ENCODE peak calls at places on chromosomes 6 and 20, in eight cellular contexts. T is NCI-H510A; W is progenitor cell of endocrine pancreas; P is stimulated activated CD4-positive, alpha-beta T cell treated with anti-CD3 and anti-CD28 coated beads, TNF-alpha, amount 100 ng/mL, for 1 hour; A is sciatic nerve; J is activated T-helper 1 cell treated with anti-CD3 and anti-CD28 coated beads, Interleukin-12 subunit alpha, Interleukin-12 subunit beta, Interleukin-2, Interleukin-4 antibody, amounts not matched to agents 30 ng/mL and 10 ng/mL and 1 ng/mL, durations not matched to agents 14 hours and 24 hours and 36 hours; Y is putamen; F is EH. S is an unnamed sample.

GRCh38 chr6:38508894-38509293 is 130.8 kb downstream of the BTBD9 start:
- DNase-seq in T (peak; percentile 39), W (no peak), P (no peak), A (no peak), J (no peak), Y (no peak), F (peak; percentile 26), S (peak; percentile 53)

GRCh38 chr20:23880426-23880825 is 878 bp upstream of the CST5 start:
- DNase-seq in T (no peak), W (no peak), P (no peak), A (no peak), J (no peak), Y (no peak), F (no peak), S (no peak)

GRCh38 chr6:87714093-87714809 is 12.2 kb upstream of the AKIRIN2 start:
- DNase-seq in T (no peak), W (no peak), P (no peak), A (no peak), J (no peak), Y (no peak), F (peak; percentile 83), S (peak; percentile 72)

GRCh38 chr20:2631228-2631627 is 21.2 kb upstream of the NOP56 start:
- DNase-seq in T (no peak), W (no peak), P (no peak), A (no peak), J (no peak), Y (no peak), F (peak; percentile 10), S (no peak)

GRCh38 chr20:362271-363254 is 15.7 kb downstream of the NRSN2 start:
- DNase-seq in T (peak; percentile 79), W (no peak), P (no peak), A (peak; percentile 86), J (no peak), Y (no peak), F (peak; percentile 89), S (peak; percentile 98)

GRCh38 chr6:134502614-134503541 is 185.0 kb upstream of the SGK1 start:
- DNase-seq in T (no peak), W (no peak), P (no peak), A (no peak), J (no peak), Y (no peak), F (no peak), S (no peak)

GRCh38 chr6:17928514-17929430 is 58.7 kb downstream of the KIF13A start:
- DNase-seq in T (no peak), W (no peak), P (no peak), A (no peak), J (no peak), Y (no peak), F (peak; percentile 72), S (peak; percentile 23)

GRCh38 chr6:132490024-132490423 is 22.9 kb downstream of the STX7 start:
- DNase-seq in T (no peak), W (no peak), P (no peak), A (no peak), J (no peak), Y (no peak), F (peak; percentile 71), S (no peak)

GRCh38 chr20:24506146-24506545 is 36.7 kb downstream of the SYNDIG1 start:
- DNase-seq in T (no peak), W (no peak), P (no peak), A (no peak), J (no peak), Y (no peak), F (no peak), S (no peak)

GRCh38 chr20:58851221-58851968 is 693 bp upstream of the GNAS-AS1 start:
- DNase-seq in T (no peak), W (no peak), P (no peak), A (no peak), J (no peak), Y (no peak), F (peak; percentile 20), S (no peak)

GRCh38 chr6:4359108-4359710 is 223.8 kb upstream of the ECI2 start:
- DNase-seq in T (no peak), W (no peak), P (no peak), A (no peak), J (no peak), Y (no peak), F (no peak), S (no peak)

GRCh38 chr20:4171538-4172116 is 156.3 kb upstream of the RNF24 start:
- DNase-seq in T (no peak), W (no peak), P (no peak), A (no peak), J (no peak), Y (no peak), F (peak; percentile 26), S (no peak)

GRCh38 chr6:54191460-54191859 is 80.2 kb downstream of the MLIP start:
- DNase-seq in T (no peak), W (no peak), P (no peak), A (no peak), J (no peak), Y (peak; percentile 22), F (peak; percentile 4), S (no peak)

GRCh38 chr20:1297486-1297885 is 31.4 kb downstream of the SNPH start:
- DNase-seq in T (no peak), W (no peak), P (no peak), A (no peak), J (no peak), Y (no peak), F (no peak), S (no peak)

GRCh38 chr20:9427977-9428607 is 86.3 kb upstream of the LAMP5 start:
- DNase-seq in T (no peak), W (no peak), P (no peak), A (no peak), J (no peak), Y (no peak), F (peak; percentile 68), S (no peak)

GRCh38 chr20:34705383-34706021 is 1.4 kb downstream of the TP53INP2 start:
- DNase-seq in T (no peak), W (no peak), P (no peak), A (peak; percentile 52), J (no peak), Y (no peak), F (peak; percentile 65), S (peak; percentile 35)

GRCh38 chr20:32325706-32326506 is 32.2 kb upstream of the ASXL1 start:
- DNase-seq in T (peak; percentile 72), W (no peak), P (no peak), A (no peak), J (no peak), Y (no peak), F (peak; percentile 90), S (peak; percentile 72)

GRCh38 chr6:25415274-25415673 is 136.1 kb downstream of the CARMIL1 start:
- DNase-seq in T (no peak), W (no peak), P (no peak), A (no peak), J (no peak), Y (no peak), F (no peak), S (no peak)

GRCh38 chr6:37688088-37688850 is 9.4 kb downstream of the MDGA1 start:
- DNase-seq in T (peak; percentile 64), W (no peak), P (no peak), A (no peak), J (no peak), Y (no peak), F (no peak), S (no peak)

GRCh38 chr20:44572551-44573500 is 9.6 kb upstream of the PKIG start:
- DNase-seq in T (no peak), W (no peak), P (no peak), A (no peak), J (no peak), Y (peak; percentile 72), F (peak; percentile 97), S (peak; percentile 78)

GRCh38 chr20:64254571-64255360 is 782 bp upstream of the PCMTD2 start:
- DNase-seq in T (no peak), W (no peak), P (no peak), A (peak; percentile 53), J (no peak), Y (no peak), F (no peak), S (no peak)

GRCh38 chr6:163707385-163708355 is 293.2 kb downstream of the QKI start:
- DNase-seq in T (no peak), W (no peak), P (no peak), A (no peak), J (no peak), Y (no peak), F (peak; percentile 18), S (no peak)

GRCh38 chr6:118864330-118865166 is 29.4 kb upstream of the ASF1A start:
- DNase-seq in T (no peak), W (no peak), P (no peak), A (no peak), J (no peak), Y (no peak), F (no peak), S (no peak)

GRCh38 chr6:19159087-19159486 is 678.1 kb upstream of the ID4 start:
- DNase-seq in T (no peak), W (no peak), P (no peak), A (no peak), J (no peak), Y (no peak), F (peak; percentile 72), S (no peak)

GRCh38 chr6:111551521-111552231 is 54.0 kb downstream of the TRAF3IP2 start:
- DNase-seq in T (no peak), W (peak; percentile 25), P (no peak), A (no peak), J (no peak), Y (peak; percentile 42), F (peak; percentile 47), S (peak; percentile 21)

GRCh38 chr6:170529839-170530520 is 23.1 kb downstream of the PSMB1 start:
- DNase-seq in T (no peak), W (peak; percentile 66), P (peak; percentile 49), A (peak; percentile 83), J (peak; percentile 43), Y (peak; percentile 68), F (peak; percentile 80), S (peak; percentile 30)

GRCh38 chr20:23129891-23130621 is 43.9 kb upstream of the CD93 start:
- DNase-seq in T (no peak), W (no peak), P (no peak), A (peak; percentile 30), J (no peak), Y (no peak), F (no peak), S (no peak)

GRCh38 chr6:15792842-15793241 is 130.0 kb upstream of the DTNBP1 start:
- DNase-seq in T (no peak), W (no peak), P (no peak), A (no peak), J (no peak), Y (no peak), F (no peak), S (no peak)

GRCh38 chr20:63051186-63051860 is 44.6 kb upstream of the BHLHE23 start:
- DNase-seq in T (no peak), W (no peak), P (no peak), A (no peak), J (no peak), Y (no peak), F (no peak), S (no peak)

GRCh38 chr6:79737172-79737571 is 106.0 kb downstream of the SH3BGRL2 start:
- DNase-seq in T (no peak), W (no peak), P (no peak), A (no peak), J (no peak), Y (no peak), F (no peak), S (no peak)

GRCh38 chr6:33095681-33096080 is 19.9 kb downstream of the HLA-DPB1 start:
- DNase-seq in T (no peak), W (no peak), P (no peak), A (no peak), J (no peak), Y (no peak), F (no peak), S (no peak)